ENCODE peak calls at places on chromosome 16, in six cellular contexts. E is K562, R is GM12891, L is H1, W is GM12878, S is HepG2. T is an unnamed sample.

GRCh38 chr16:58348986-58349385 is 43.3 kb upstream of the GINS3 start:
- DNase-seq in S (no peak), W (no peak), E (no peak), R (no peak), L (no peak), T (no peak)

GRCh38 chr16:83125999-83126568 is 499.3 kb downstream of the CDH13 start:
- DNase-seq in R (no peak), W (no peak), L (no peak), S (no peak), E (no peak), T (no peak)

GRCh38 chr16:54152362-54153239 is 134.0 kb downstream of the IRX3 start:
- DNase-seq in W (no peak), E (no peak), L (no peak), S (no peak), R (no peak), T (no peak)

GRCh38 chr16:68764866-68765265 is 27.8 kb downstream of the CDH1 start:
- DNase-seq in E (no peak), R (no peak), S (no peak), L (no peak), W (no peak), T (no peak)

GRCh38 chr16:30958164-30959083 is 870 bp downstream of the SETD1A start:
- DNase-seq in L (no peak), E (peak), S (peak), R (peak), W (no peak), T (peak)

GRCh38 chr16:23699100-23699499 is 13.9 kb downstream of the ERN2 start:
- DNase-seq in S (no peak), R (no peak), L (no peak), W (no peak), E (no peak), T (no peak)

GRCh38 chr16:87324411-87325275 is 7.5 kb upstream of the C16orf95 start:
- DNase-seq in W (no peak), E (peak), R (peak), L (peak), S (peak), T (peak)

GRCh38 chr16:10942352-10943297 is at the start of gene DEXI:
- DNase-seq in W (peak), R (peak), S (peak), E (peak), L (peak), T (peak)

GRCh38 chr16:68778551-68779231 is 41.6 kb downstream of the CDH1 start:
- DNase-seq in W (no peak), R (no peak), L (no peak), E (no peak), S (no peak), T (no peak)

GRCh38 chr16:31421587-31421986 is 6.6 kb downstream of the COX6A2 start:
- DNase-seq in E (no peak), R (no peak), L (no peak), W (peak), S (no peak), T (no peak)

GRCh38 chr16:72664122-72664479 is 383.8 kb downstream of the ZFHX3 start:
- DNase-seq in L (no peak), S (no peak), R (no peak), W (no peak), E (no peak), T (no peak)

GRCh38 chr16:89931964-89932363 is 8.8 kb downstream of the TUBB3 start:
- DNase-seq in E (no peak), R (no peak), S (no peak), L (no peak), W (no peak), T (no peak)

GRCh38 chr16:83802135-83802534 is 5.6 kb upstream of the HSBP1 start:
- DNase-seq in S (no peak), E (no peak), L (no peak), R (peak), W (no peak), T (no peak)

GRCh38 chr16:84818989-84819643 is 669 bp upstream of the CRISPLD2 start:
- DNase-seq in S (no peak), L (no peak), R (no peak), E (no peak), W (no peak), T (no peak)

GRCh38 chr16:83969771-83970429 is 1.9 kb downstream of the NECAB2 start:
- DNase-seq in W (no peak), E (no peak), S (no peak), L (no peak), R (no peak), T (no peak)

GRCh38 chr16:67100569-67101300 is 9.0 kb upstream of the PHAF1 start:
- DNase-seq in S (no peak), R (no peak), E (no peak), W (no peak), L (no peak), T (no peak)

GRCh38 chr16:76277099-76278030 is at the start of gene CNTNAP4:
- DNase-seq in S (no peak), R (no peak), E (no peak), L (no peak), W (no peak), T (no peak)

GRCh38 chr16:57042157-57043111 is 49.9 kb upstream of the CPNE2 start:
- DNase-seq in R (peak), L (no peak), W (peak), S (no peak), E (no peak), T (peak)

GRCh38 chr16:85754403-85754802 is 3.5 kb upstream of the C16orf74 start:
- DNase-seq in S (no peak), E (no peak), W (no peak), L (no peak), R (no peak), T (no peak)

GRCh38 chr16:10995555-10995954 is 51.2 kb downstream of the CLEC16A start:
- DNase-seq in L (no peak), E (no peak), R (no peak), S (no peak), W (no peak), T (no peak)

GRCh38 chr16:5062790-5063765 is 2.7 kb downstream of the C16orf89 start:
- DNase-seq in W (no peak), E (no peak), S (no peak), R (no peak), L (no peak), T (no peak)

GRCh38 chr16:86597126-86597879 is 19.0 kb downstream of the FOXL1 start:
- DNase-seq in E (no peak), R (no peak), W (no peak), S (no peak), L (no peak), T (no peak)

GRCh38 chr16:30904114-30904780 is 7.8 kb downstream of the CTF1 start:
- DNase-seq in R (no peak), S (no peak), E (no peak), L (no peak), W (no peak), T (no peak)

GRCh38 chr16:87317766-87318121 is 552 bp upstream of the C16orf95 start:
- DNase-seq in S (peak), L (no peak), R (no peak), W (no peak), E (no peak), T (peak)

GRCh38 chr16:55628306-55628968 is 27.4 kb upstream of the SLC6A2 start:
- DNase-seq in R (no peak), E (no peak), L (no peak), W (no peak), S (no peak), T (no peak)

GRCh38 chr16:74309789-74310781 is 13.5 kb downstream of the PSMD7 start:
- DNase-seq in E (peak), R (peak), L (no peak), W (no peak), S (peak), T (no peak)

GRCh38 chr16:68732068-68732680 is 4.9 kb upstream of the CDH1 start:
- DNase-seq in S (peak), R (no peak), L (no peak), W (no peak), E (peak), T (no peak)

GRCh38 chr16:87602005-87602790 is at the start of gene JPH3:
- DNase-seq in E (peak), S (no peak), R (no peak), W (no peak), L (peak), T (no peak)

GRCh38 chr16:81745704-81746558 is 33.2 kb upstream of the PLCG2 start:
- DNase-seq in L (no peak), E (peak), S (peak), W (no peak), R (peak), T (peak)

GRCh38 chr16:57894390-57895080 is 76.4 kb downstream of the CNGB1 start:
- DNase-seq in L (no peak), R (no peak), S (peak), E (no peak), W (no peak), T (no peak)

GRCh38 chr16:29784901-29785500 is 5.5 kb upstream of the KIF22 start:
- DNase-seq in S (no peak), W (no peak), L (peak), R (peak), E (peak), T (peak)

GRCh38 chr16:70761656-70762055 is 39.3 kb downstream of the VAC14 start:
- DNase-seq in E (no peak), S (no peak), L (no peak), R (no peak), W (no peak), T (no peak)

GRCh38 chr16:84922351-84923135 is 88.8 kb downstream of the ZDHHC7 start:
- DNase-seq in R (no peak), E (no peak), W (no peak), S (peak), L (no peak), T (no peak)

GRCh38 chr16:68309798-68310197 is 948 bp downstream of the SLC7A6OS start:
- DNase-seq in W (no peak), L (no peak), R (no peak), E (no peak), S (no peak), T (no peak)

GRCh38 chr16:27730703-27731220 is 180.8 kb downstream of the KATNIP start:
- DNase-seq in R (no peak), W (no peak), S (no peak), E (no peak), L (no peak), T (no peak)
- TF ChIP-seq TAF1 in R (no peak), W (no peak), S (no peak), E (no peak), L (no peak), T (no peak)

GRCh38 chr16:88784074-88784855 is 755 bp downstream of the PIEZO1 start:
- DNase-seq in L (no peak), W (no peak), E (peak), S (peak), R (no peak), T (no peak)
- TF ChIP-seq POLR2A in L (peak), W (no peak), E (no peak), S (no peak), R (no peak), T (no peak)

DNA sequence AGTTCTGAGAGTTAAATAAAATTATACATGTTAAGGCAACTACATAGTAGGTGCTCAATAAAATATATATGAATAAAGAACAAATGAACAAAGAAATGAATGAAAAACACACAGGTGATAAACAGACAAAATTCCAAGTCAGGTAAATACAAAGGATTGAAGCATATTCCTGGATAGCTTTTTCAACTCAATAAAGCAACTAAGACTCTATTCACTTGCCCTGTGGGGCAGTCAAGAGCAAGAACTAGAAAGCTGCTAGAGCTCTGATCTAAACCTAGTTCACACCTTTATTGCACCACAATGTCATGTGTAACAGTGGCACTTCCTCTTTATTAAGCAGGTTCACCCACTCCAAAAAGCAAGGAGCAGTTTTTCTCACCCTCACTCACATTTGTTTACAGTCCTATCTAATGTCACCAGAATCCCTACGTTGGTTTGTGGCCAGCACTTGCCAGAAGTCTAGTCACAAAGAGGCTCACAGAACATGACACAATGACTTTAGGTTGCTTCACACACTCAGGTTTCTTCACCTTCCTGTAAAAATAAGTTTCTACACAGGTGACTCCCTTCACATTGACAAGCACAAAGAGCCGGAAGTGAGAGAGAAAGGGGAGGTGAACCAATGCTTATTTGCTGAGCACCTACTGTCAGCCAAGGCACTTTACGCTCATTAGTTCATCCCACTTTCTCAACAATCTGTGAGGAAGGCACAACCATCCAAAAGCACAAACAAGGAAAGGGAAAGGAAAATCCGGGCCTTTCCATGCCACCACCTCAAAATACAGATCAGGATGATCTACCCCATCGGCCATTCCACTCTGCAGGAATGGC is 70.8 kb downstream of the XPO6 start:
- DNase-seq in W (peak), L (no peak), S (peak), E (no peak), R (peak), T (peak)
- TF ChIP-seq POLR2AphosphoS5 in W (peak), L (no peak), S (no peak), E (no peak), R (no peak), T (peak)

GRCh38 chr16:47927330-47927729 is 228.5 kb downstream of the ABCC12 start:
- DNase-seq in S (no peak), L (no peak), E (no peak), W (no peak), R (no peak), T (no peak)
- TF ChIP-seq TAF1 in S (no peak), L (no peak), E (no peak), W (no peak), R (no peak), T (no peak)

GRCh38 chr16:2767891-2768290 is 9.2 kb downstream of the ELOB start:
- DNase-seq in S (no peak), W (no peak), L (no peak), R (no peak), E (no peak), T (no peak)
- TF ChIP-seq POLR2A in S (no peak), W (peak), L (no peak), R (no peak), E (peak), T (peak)

DNA sequence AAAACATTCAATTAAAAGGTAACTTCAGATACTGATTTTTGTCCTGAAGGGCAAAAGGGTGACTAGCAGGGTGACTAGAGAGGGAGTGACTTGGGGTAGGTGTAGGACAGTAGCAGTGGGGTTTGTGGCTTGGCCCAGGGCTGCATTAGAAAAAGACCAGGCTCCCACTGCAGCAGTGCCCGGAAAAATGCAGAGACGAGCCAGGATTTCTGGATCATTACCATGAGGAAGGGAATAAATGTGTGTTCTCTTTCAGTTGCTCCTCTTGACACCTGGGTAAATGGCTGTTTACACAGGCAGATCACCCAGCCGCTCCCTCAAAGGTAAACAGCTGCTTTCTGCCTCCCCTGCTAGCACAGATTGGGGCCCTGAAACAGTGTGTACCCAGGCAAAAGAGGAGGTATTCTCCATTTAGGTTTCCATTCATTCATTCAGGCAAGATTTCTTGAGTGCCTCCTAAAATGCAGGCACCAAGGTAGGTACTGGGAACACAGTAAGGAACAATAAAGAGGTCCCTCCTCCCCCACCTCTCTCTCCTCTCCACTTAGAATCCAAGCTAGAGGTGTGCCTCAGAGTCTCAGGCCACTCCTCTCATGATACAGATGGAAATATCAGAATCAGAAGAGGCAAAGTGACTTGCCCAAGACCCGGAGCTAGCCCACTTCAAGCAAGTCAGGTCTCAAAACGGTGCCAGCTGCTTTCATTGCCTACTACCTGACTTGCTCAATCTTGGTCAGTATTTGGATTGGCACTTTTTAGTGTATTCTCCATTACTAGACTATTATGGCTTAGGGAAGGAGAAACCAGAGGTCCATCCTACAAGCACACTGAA is 15.2 kb upstream of the TOX3 start:
- DNase-seq in R (no peak), L (no peak), S (peak), E (no peak), W (no peak), T (no peak)
- TF ChIP-seq POLR2AphosphoS5 in R (no peak), L (no peak), S (no peak), E (no peak), W (no peak), T (no peak)

T was measured in GM12892.